ENCODE peak calls at places on chromosomes 6 and 20, in nine cellular contexts. H, B, Z, M, W, V, P, T and K are unnamed samples. For H3K36me3 and H3K27me3, the result is how much of the 10 kb centered on the place peaks cover.

GRCh38 chr20:32018269-32019155 is 8.3 kb downstream of the CCM2L start:
- DNase-seq in T (peak), B (peak), V (peak), W (peak), Z (peak), P (peak), H (peak), M (peak), K (peak)

GRCh38 chr20:49286689-49287551 is 9.1 kb upstream of the ZNFX1 start:
- DNase-seq in W (no peak), M (peak), V (peak), H (no peak), Z (no peak), B (no peak), P (no peak), T (peak), K (peak)

GRCh38 chr6:29201966-29202365 is 31.3 kb downstream of the OR2J2 start:
- DNase-seq in V (no peak), B (no peak), Z (no peak), H (no peak), T (no peak), M (no peak), P (no peak), W (no peak), K (no peak)

GRCh38 chr6:82612475-82612874 is 248.9 kb downstream of the TPBG start:
- DNase-seq in H (no peak), T (no peak), W (no peak), Z (no peak), V (no peak), M (no peak), P (no peak), B (no peak), K (no peak)

GRCh38 chr20:45957021-45957941 is 14.7 kb downstream of the ZNF335 start:
- DNase-seq in H (no peak), P (peak), Z (no peak), W (no peak), M (no peak), B (no peak), T (no peak), V (no peak), K (no peak)

GRCh38 chr20:38581013-38581412 is at the start of gene ADIG:
- DNase-seq in P (peak), M (no peak), V (peak), Z (peak), B (peak), T (no peak), W (no peak), H (peak), K (no peak)

GRCh38 chr6:128368213-128369000 is 152.0 kb downstream of the PTPRK start:
- DNase-seq in W (no peak), V (peak), M (no peak), Z (no peak), T (no peak), B (no peak), P (no peak), H (no peak), K (no peak)

GRCh38 chr20:63886054-63886419 is 8.9 kb upstream of the DNAJC5 start:
- DNase-seq in M (no peak), H (no peak), V (no peak), P (no peak), Z (no peak), T (no peak), B (no peak), W (no peak), K (no peak)

GRCh38 chr20:46220808-46221207 is 87.5 kb downstream of the CDH22 start:
- DNase-seq in V (no peak), B (no peak), H (no peak), M (peak), P (peak), W (peak), T (no peak), Z (no peak), K (no peak)

GRCh38 chr20:36847009-36847709 is 28.8 kb upstream of the TLDC2 start:
- DNase-seq in B (peak), W (peak), Z (peak), T (peak), M (no peak), P (no peak), V (no peak), H (peak), K (no peak)

GRCh38 chr6:105601541-105602174 is 198.8 kb upstream of the PREP start:
- DNase-seq in P (peak), H (peak), V (no peak), B (peak), M (no peak), W (peak), Z (peak), T (peak), K (peak)

GRCh38 chr20:13625241-13625981 is 13.3 kb downstream of the TASP1 start:
- DNase-seq in B (no peak), V (no peak), W (no peak), Z (no peak), P (no peak), M (no peak), H (no peak), T (no peak), K (no peak)

GRCh38 chr6:31721351-31722020 is at the start of gene LY6G6C:
- DNase-seq in M (no peak), W (no peak), B (no peak), T (no peak), H (no peak), Z (no peak), V (no peak), P (no peak), K (no peak)

GRCh38 chr6:100426689-100427338 is 37.9 kb downstream of the SIM1 start:
- DNase-seq in Z (no peak), V (no peak), T (no peak), P (no peak), W (no peak), B (no peak), H (no peak), M (no peak), K (no peak)

GRCh38 chr6:160368670-160369069 is 20.5 kb downstream of the SLC22A3 start:
- DNase-seq in M (no peak), V (no peak), H (no peak), P (no peak), W (no peak), Z (no peak), T (no peak), B (no peak), K (no peak)

GRCh38 chr6:111817451-111818146 is 55.7 kb downstream of the FYN start:
- DNase-seq in P (no peak), Z (peak), H (no peak), T (no peak), V (no peak), M (no peak), W (no peak), B (no peak), K (no peak)

GRCh38 chr20:4947817-4948559 is 53.3 kb downstream of the SLC23A2 start:
- DNase-seq in W (no peak), M (peak), V (no peak), B (no peak), H (no peak), P (no peak), Z (no peak), T (no peak), K (no peak)

DNA sequence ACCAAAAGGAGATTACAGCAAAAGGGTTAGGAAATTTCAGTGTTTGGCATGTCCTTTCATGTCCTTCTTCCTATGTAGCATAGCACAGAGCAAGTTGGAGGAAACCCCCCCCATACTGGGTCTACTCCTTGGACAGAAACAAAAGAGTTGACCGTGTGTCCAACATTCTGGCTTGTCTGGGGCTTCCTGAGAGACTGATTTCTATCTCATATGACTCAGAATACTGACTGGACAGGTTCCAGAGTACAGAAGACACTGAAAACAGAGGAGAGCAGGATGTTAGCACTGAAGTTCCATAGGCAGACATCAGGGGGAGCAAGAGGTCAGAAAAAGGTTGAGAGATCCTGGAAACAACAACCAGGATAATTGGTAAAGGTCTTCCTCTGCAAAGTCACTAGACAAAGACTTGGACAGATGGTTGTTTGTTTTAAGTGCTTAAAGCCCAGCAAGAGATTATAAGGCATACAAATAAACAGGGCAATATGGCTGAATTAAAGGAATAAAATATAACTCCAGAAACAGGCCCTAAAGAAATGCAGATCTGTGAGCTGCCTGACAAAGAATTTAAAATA is 48.4 kb downstream of the USP49 start:
- DNase-seq in B (peak), Z (no peak), M (peak), P (peak), H (no peak), T (peak), V (peak), W (peak), K (peak)
- TF ChIP-seq CTCF in B (peak), Z (peak), M (peak), P (peak), H (peak), T (peak), V (peak), W (peak), K (peak)

DNA sequence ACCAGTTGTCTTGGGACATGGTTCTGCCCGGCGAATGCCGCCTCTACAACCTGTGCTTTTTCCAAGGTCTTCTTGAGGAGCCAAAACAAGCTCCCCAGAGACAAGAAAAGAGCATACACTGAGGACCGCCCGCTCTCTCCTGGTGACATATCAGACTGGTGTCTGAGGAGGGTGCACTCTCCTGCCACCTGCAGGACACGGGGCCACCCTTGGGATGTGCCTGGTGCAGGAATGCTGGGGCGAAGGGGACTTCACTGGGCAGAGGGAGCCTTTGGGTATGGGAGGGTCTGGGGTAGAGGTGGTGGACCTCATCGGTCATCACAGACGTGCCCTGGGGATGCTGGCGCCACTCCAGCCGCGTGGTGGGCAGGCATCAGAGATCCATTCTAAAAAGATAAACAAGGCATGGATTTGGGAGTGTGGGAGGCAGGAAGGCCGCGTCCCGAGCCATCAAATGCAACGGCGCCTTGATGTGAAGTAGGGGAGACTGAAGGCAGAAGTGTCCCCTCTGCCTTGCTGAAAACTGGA is 163.3 kb downstream of the CD83 start:
- DNase-seq in T (no peak), P (no peak), B (no peak), Z (no peak), M (peak), W (no peak), V (no peak), H (no peak), K (no peak)
- H3K36me3 ChIP-seq in T (under half), P (under half), B (under half), Z (under half), M (under half), W (under half), V (under half), H (under half), K (under half)

DNA sequence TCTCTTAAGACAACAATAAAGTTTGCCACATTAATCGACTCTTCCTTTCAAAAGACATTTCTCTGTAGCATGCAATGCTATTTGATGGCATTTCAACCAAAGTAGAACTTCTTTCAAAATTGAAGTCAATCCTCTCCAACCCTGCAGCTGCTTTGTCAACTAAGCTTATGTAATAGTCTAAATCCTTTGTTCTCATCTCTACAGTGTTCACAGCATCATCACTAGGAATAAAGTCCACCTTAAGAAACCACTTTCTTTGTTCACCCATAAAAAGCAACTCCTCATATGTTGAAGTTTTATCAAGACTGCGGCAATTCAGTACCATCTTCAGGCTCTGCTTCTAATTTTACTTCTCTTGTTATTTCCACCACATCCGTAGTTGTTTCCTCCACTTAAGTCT is 11.5 kb upstream of the BLOC1S5 start:
- DNase-seq in W (no peak), M (no peak), V (no peak), Z (no peak), P (no peak), B (no peak), H (no peak), T (no peak), K (no peak)
- H3K27me3 ChIP-seq in W (under half), M (under half), V (under half), Z (under half), P (under half), B (under half), H (under half), T (under half), K (under half)

DNA sequence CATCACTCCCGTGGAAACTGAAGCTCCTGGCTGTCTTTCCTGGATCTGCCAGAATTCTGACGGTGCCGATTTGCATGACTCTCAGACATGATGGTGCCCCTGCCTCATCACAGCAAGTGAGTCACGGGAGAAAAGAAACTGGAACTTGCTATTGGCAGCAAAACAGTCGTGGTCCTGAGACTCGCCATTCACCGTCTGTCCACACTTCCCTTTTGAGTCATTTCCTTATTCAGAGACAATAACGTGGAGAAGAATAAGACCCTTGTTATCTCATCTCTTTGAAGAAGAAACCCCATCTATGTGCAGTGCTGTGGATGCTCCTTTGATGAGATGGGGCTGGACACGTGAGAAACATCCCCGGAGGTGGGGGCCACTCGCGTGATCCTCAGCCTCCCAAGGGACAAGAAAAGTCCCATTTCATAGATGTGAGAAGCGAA is 4.2 kb downstream of the GPR31 start:
- DNase-seq in H (no peak), V (peak), T (no peak), W (no peak), M (no peak), P (no peak), B (no peak), Z (no peak), K (no peak)
- TF ChIP-seq CTCF in H (no peak), V (no peak), T (no peak), W (no peak), M (no peak), P (no peak), B (no peak), Z (no peak), K (no peak)

DNA sequence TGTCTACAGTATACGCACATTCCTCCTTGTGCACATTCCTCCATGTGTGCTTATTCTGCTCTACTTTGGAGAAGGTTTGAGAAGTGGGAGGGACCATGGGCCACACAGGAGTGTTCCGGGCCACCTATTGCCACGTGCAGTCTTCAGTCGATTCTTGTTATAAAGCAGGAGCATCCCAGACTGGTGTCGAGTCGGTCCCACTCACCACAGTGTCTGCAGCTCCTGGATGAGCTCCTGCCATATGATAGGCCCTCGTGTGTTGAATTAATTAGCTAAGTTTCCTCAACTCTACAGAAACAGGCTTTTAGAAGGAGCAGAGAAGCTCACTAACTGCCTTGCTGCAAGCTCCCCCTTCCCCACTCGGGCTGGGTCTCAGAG is 22.6 kb downstream of the ENTPD6 start:
- DNase-seq in H (no peak), B (no peak), P (no peak), T (no peak), W (no peak), Z (no peak), V (no peak), M (no peak), K (no peak)
- H3K36me3 ChIP-seq in H (half or more), B (under half), P (under half), T (under half), W (under half), Z (under half), V (half or more), M (under half), K (under half)

DNA sequence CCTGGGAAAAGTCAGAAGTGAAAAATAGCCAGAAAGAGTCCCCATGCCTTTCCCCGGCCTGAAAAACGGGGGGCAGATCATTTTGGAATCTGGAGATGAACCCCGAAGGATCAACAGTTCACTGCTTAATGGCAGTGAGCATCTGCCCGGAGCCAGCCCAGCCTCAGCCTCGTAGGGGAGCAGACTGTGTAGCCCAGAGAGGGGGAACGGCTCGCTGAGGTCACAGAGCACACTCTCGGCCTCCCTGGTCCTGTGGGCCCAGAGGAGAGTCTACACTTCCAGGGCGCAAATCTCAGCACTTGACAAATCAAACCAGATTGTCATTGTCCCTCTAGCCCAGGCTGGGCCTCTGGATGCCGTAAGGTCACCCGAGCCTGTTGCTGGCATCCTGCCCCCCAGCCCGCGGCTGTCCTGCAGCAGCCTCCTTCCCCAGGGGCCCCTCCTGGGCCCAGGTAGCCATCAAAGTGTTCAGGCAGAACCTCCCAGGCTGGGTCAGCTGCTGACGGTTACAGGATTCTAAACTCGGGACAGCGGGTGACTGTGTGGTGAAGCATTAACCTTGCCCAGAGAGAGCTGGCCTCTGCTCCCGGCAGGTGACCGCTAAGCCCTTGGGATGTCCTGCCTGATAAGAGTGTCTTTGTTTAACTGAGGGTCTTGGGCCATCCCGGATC is 56.1 kb downstream of the GNAS-AS1 start:
- DNase-seq in H (no peak), V (no peak), T (no peak), B (no peak), M (no peak), Z (no peak), W (no peak), P (no peak), K (no peak)
- H3K27me3 ChIP-seq in H (half or more), V (half or more), T (half or more), B (under half), M (under half), Z (under half), W (under half), P (under half), K (under half)

DNA sequence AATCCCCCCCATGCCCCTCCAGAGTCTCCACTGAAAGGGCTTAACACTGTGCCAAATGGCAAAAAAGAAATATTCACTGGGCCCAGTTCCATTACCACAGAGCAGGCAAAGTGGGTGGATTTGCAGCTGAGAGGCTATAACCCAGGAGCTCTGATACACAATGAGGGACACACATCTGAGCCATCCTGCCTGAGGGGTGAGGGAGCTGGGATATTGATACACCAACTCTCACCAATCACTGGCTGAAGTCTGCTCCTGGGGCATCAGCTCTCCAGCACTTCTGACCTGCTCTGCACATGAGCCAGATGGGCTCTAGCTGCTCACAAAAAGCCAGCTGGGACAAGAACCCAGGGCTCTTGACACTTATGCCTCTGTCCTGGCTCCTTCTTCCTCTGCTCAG is 4.9 kb downstream of the BPIFB1 start:
- DNase-seq in H (no peak), Z (no peak), B (no peak), V (no peak), M (no peak), P (no peak), T (no peak), W (no peak), K (no peak)
- TF ChIP-seq CTCF in H (no peak), Z (no peak), B (no peak), V (no peak), M (no peak), P (no peak), T (no peak), W (no peak), K (no peak)